ENCODE peak calls at places on chromosomes 2 and 18, in ten cellular contexts. E, U, A, P, B, I, O, N, W and Z are unnamed samples.
A peak's percentile ranks its signal among the peaks of the same experiment; 100 is the strongest.

GRCh38 chr2:126883661-126884030 is 15.0 kb upstream of the TEX51 start:
- DNase-seq in E (no peak), U (no peak), A (no peak), P (no peak), B (no peak), I (no peak), O (no peak), N (no peak), W (no peak), Z (no peak)

GRCh38 chr18:36446059-36446458 is 148.5 kb downstream of the FHOD3 start:
- DNase-seq in E (no peak), U (no peak), A (no peak), P (no peak), B (no peak), I (no peak), O (no peak), N (no peak), W (peak; percentile 39), Z (no peak)

GRCh38 chr18:32478317-32478716 is 7.6 kb upstream of the GAREM1 start:
- DNase-seq in E (no peak), U (no peak), A (no peak), P (no peak), B (no peak), I (no peak), O (no peak), N (no peak), W (no peak), Z (no peak)

GRCh38 chr18:72869786-72870185 is 2.0 kb upstream of the NETO1 start:
- DNase-seq in E (no peak), U (peak; percentile 50), A (no peak), P (no peak), B (no peak), I (peak; percentile 39), O (no peak), N (no peak), W (no peak), Z (no peak)

GRCh38 chr2:205646680-205647079 is 35.6 kb upstream of the NRP2 start:
- DNase-seq in E (no peak), U (no peak), A (no peak), P (no peak), B (peak; percentile 22), I (no peak), O (no peak), N (no peak), W (no peak), Z (no peak)

GRCh38 chr2:45841752-45842407 is 190.4 kb downstream of the PRKCE start:
- DNase-seq in E (no peak), U (no peak), A (no peak), P (no peak), B (no peak), I (no peak), O (no peak), N (no peak), W (no peak), Z (no peak)

GRCh38 chr2:137467246-137467862 is 496.9 kb upstream of the HNMT start:
- DNase-seq in E (no peak), U (peak; percentile 61), A (no peak), P (peak; percentile 46), B (no peak), I (no peak), O (no peak), N (peak; percentile 12), W (peak; percentile 33), Z (no peak)

GRCh38 chr2:74671479-74671878 is 17.4 kb downstream of the SEMA4F start:
- DNase-seq in E (no peak), U (no peak), A (no peak), P (no peak), B (no peak), I (no peak), O (no peak), N (no peak), W (peak; percentile 21), Z (no peak)

GRCh38 chr2:41464395-41464794 is 583.4 kb upstream of the PKDCC start:
- DNase-seq in E (no peak), U (no peak), A (no peak), P (no peak), B (no peak), I (no peak), O (no peak), N (no peak), W (no peak), Z (no peak)

GRCh38 chr2:195021704-195022513 is 635.1 kb upstream of the SLC39A10 start:
- DNase-seq in E (no peak), U (no peak), A (no peak), P (no peak), B (no peak), I (no peak), O (no peak), N (no peak), W (no peak), Z (no peak)

GRCh38 chr2:64063924-64064331 is 44.7 kb upstream of the VPS54 start:
- DNase-seq in E (no peak), U (no peak), A (peak; percentile 32), P (no peak), B (no peak), I (no peak), O (no peak), N (no peak), W (peak; percentile 34), Z (no peak)

GRCh38 chr2:165961818-165962217 is 8.2 kb upstream of the TTC21B start:
- DNase-seq in E (no peak), U (no peak), A (no peak), P (no peak), B (no peak), I (no peak), O (no peak), N (no peak), W (no peak), Z (no peak)

GRCh38 chr2:179263460-179264237 is 983 bp downstream of the SESTD1 start:
- DNase-seq in E (peak; percentile 78), U (peak; percentile 48), A (no peak), P (peak; percentile 48), B (no peak), I (peak; percentile 91), O (peak; percentile 88), N (peak; percentile 64), W (peak; percentile 42), Z (peak; percentile 78)

GRCh38 chr2:234355052-234355720 is 141.7 kb downstream of the ARL4C start:
- DNase-seq in E (no peak), U (peak; percentile 51), A (no peak), P (no peak), B (no peak), I (no peak), O (no peak), N (no peak), W (no peak), Z (no peak)

GRCh38 chr2:26627350-26628105 is 13.6 kb downstream of the CIB4 start:
- DNase-seq in E (peak; percentile 20), U (no peak), A (no peak), P (no peak), B (no peak), I (no peak), O (peak; percentile 60), N (no peak), W (no peak), Z (peak; percentile 33)

GRCh38 chr2:239271471-239272255 is 129.2 kb downstream of the HDAC4 start:
- DNase-seq in E (no peak), U (no peak), A (no peak), P (no peak), B (no peak), I (no peak), O (peak; percentile 67), N (no peak), W (no peak), Z (no peak)

GRCh38 chr18:8996771-8997432 is 105.6 kb upstream of the NDUFV2 start:
- DNase-seq in E (no peak), U (no peak), A (no peak), P (peak; percentile 70), B (no peak), I (no peak), O (no peak), N (no peak), W (no peak), Z (no peak)

GRCh38 chr2:235171511-235172130 is 219.8 kb downstream of the SH3BP4 start:
- DNase-seq in E (no peak), U (no peak), A (peak; percentile 10), P (no peak), B (no peak), I (no peak), O (no peak), N (peak; percentile 89), W (peak; percentile 59), Z (no peak)

DNA sequence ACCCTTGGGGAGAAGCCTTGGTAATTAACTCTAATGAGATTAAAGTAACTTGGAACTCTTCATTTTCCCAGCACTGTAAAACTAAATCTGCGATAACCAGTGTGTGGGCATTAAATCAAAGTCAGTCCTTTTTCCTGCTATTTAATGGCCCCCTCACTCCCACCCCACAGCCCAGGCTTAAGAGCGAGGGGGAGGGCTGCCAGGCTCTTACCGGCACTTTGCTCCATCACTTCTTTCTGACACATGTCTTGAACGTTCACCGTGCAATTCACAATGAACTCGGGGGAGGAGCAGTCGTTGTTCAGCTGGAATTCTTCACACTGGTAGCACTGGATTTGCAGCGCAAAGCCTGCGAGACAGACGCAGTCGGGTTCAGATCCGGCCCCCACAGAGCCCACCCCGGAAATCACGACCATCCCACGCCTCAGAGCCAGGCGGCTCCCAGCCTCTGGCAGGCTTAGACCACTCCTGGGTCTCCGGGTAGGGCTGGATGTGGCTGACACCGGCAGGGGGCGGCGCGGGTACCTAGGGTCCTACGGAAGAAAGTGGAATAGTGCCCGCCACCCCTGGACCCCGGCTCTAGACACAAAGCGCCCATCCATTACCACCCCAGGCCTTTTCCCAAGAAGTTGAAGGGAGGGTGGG is 1.7 kb downstream of the LYPD1 start:
- DNase-seq in E (no peak), U (peak; percentile 76), A (no peak), P (no peak), B (no peak), I (peak; percentile 60), O (no peak), N (no peak), W (no peak), Z (peak; percentile 58)
- H3K27me3 ChIP-seq in E (peaks cover 50% of the 10 kb centered on the region), U (peaks cover 62% of the 10 kb centered on the region), A (no peaks in the 10 kb centered on the region), P (peaks cover 44% of the 10 kb centered on the region), B (no peaks in the 10 kb centered on the region), I (peaks cover 55% of the 10 kb centered on the region), O (no peaks in the 10 kb centered on the region), N (no peaks in the 10 kb centered on the region), W (peaks cover 19% of the 10 kb centered on the region), Z (peaks cover 51% of the 10 kb centered on the region)

GRCh38 chr2:232486558-232487384 is 863 bp downstream of the ECEL1 start:
- DNase-seq in E (peak; percentile 42), U (no peak), A (no peak), P (no peak), B (no peak), I (peak; percentile 59), O (peak; percentile 54), N (no peak), W (no peak), Z (peak; percentile 51)
- H3K4me3 ChIP-seq in E (peak overlapping the region; percentile 11), U (peak overlapping the region; percentile 61), A (no peak overlapping the region), P (peak overlapping the region; percentile 21), B (peak overlapping the region; percentile 20), I (no peak overlapping the region), O (no peak overlapping the region), N (no peak overlapping the region), W (no peak overlapping the region), Z (no peak overlapping the region)

GRCh38 chr2:218878941-218879761 is 1.5 kb upstream of the WNT10A start:
- DNase-seq in E (no peak), U (peak; percentile 76), A (no peak), P (no peak), B (no peak), I (peak; percentile 41), O (peak; percentile 56), N (no peak), W (no peak), Z (peak; percentile 47)
- H3K27me3 ChIP-seq in E (peaks cover 99% of the 10 kb centered on the region), U (peaks cover 100% of the 10 kb centered on the region), A (peaks cover 81% of the 10 kb centered on the region), P (peaks cover 44% of the 10 kb centered on the region), B (peaks cover 11% of the 10 kb centered on the region), I (peaks cover 100% of the 10 kb centered on the region), O (no peaks in the 10 kb centered on the region), N (peaks cover 66% of the 10 kb centered on the region), W (peaks cover 6% of the 10 kb centered on the region), Z (peaks cover 84% of the 10 kb centered on the region)

GRCh38 chr2:70084973-70085710 is 2.1 kb upstream of the PCBP1 start:
- DNase-seq in E (no peak), U (no peak), A (no peak), P (peak; percentile 55), B (peak; percentile 92), I (no peak), O (no peak), N (no peak), W (no peak), Z (no peak)
- H3K4me3 ChIP-seq in E (peak overlapping the region; percentile 99), U (peak overlapping the region; percentile 89), A (no peak overlapping the region), P (peak overlapping the region; percentile 20), B (peak overlapping the region; percentile 97), I (peak overlapping the region; percentile 93), O (peak overlapping the region; percentile 13), N (no peak overlapping the region), W (no peak overlapping the region), Z (peak overlapping the region; percentile 94)